ENCODE peak calls at places on chromosome 7, in nine cellular contexts. Z is GM23338; W is stomach; X is PC-9; Q is CD8-positive, alpha-beta T cell; P is fibroblast of pulmonary artery; M is Calu3; U is upper lobe of right lung; G is osteocyte. B is an unnamed sample.

GRCh38 chr7:19623676-19624075 is 85.2 kb downstream of the POLR1F start:
- DNase-seq in Q (no peak), G (no peak), U (no peak), P (peak), W (no peak), Z (no peak), X (peak), M (no peak), B (no peak)

GRCh38 chr7:4633012-4633411 is 49.1 kb upstream of the FOXK1 start:
- DNase-seq in W (no peak), X (no peak), M (peak), U (no peak), Q (no peak), P (peak), G (no peak), Z (peak), B (no peak)

GRCh38 chr7:38105874-38106483 is 72.1 kb upstream of the STARD3NL start:
- DNase-seq in M (peak), W (no peak), U (no peak), Q (peak), P (peak), Z (peak), X (peak), G (no peak), B (no peak)

GRCh38 chr7:96026006-96026405 is 253.7 kb downstream of the DYNC1I1 start:
- DNase-seq in U (no peak), W (no peak), P (no peak), M (no peak), Z (no peak), Q (no peak), X (no peak), G (no peak), B (no peak)

GRCh38 chr7:153413540-153414287 is 638.5 kb upstream of the DPP6 start:
- DNase-seq in U (no peak), Z (no peak), W (no peak), X (no peak), Q (no peak), G (no peak), M (no peak), P (no peak), B (no peak)

GRCh38 chr7:125606661-125607060 is 677.0 kb upstream of the POT1 start:
- DNase-seq in G (no peak), Q (no peak), X (no peak), W (no peak), P (no peak), U (no peak), Z (no peak), M (no peak), B (no peak)

GRCh38 chr7:28630350-28630749 is 218.0 kb downstream of the CREB5 start:
- DNase-seq in X (no peak), Q (no peak), G (no peak), U (no peak), W (no peak), Z (no peak), M (no peak), P (no peak), B (no peak)

GRCh38 chr7:139362302-139362701 is 2.6 kb downstream of the LUC7L2 start:
- DNase-seq in M (no peak), X (no peak), P (peak), W (no peak), U (no peak), G (no peak), Z (peak), Q (no peak), B (no peak)

GRCh38 chr7:16098585-16099179 is 322.7 kb downstream of the CRPPA start:
- DNase-seq in P (peak), W (no peak), G (no peak), U (no peak), Z (peak), M (peak), Q (no peak), X (peak), B (no peak)

GRCh38 chr7:81402227-81402626 is 367.6 kb downstream of the HGF start:
- DNase-seq in Q (no peak), G (no peak), P (peak), W (no peak), M (no peak), Z (no peak), U (no peak), X (no peak), B (no peak)

GRCh38 chr7:150368884-150369739 is 490 bp downstream of the REPIN1 start:
- DNase-seq in W (peak), P (peak), Q (peak), X (peak), M (peak), Z (peak), G (no peak), U (peak), B (peak)

GRCh38 chr7:81007053-81007452 is 88.2 kb upstream of the SEMA3C start:
- DNase-seq in G (no peak), U (no peak), M (no peak), P (peak), W (no peak), X (no peak), Q (no peak), Z (no peak), B (no peak)

GRCh38 chr7:134750083-134751062 is 29.1 kb upstream of the CALD1 start:
- DNase-seq in X (no peak), Q (peak), P (peak), W (peak), G (no peak), M (peak), Z (peak), U (no peak), B (peak)

GRCh38 chr7:47688311-47689100 is 106.6 kb upstream of the TNS3 start:
- DNase-seq in Q (no peak), X (peak), Z (no peak), U (no peak), M (no peak), W (no peak), P (no peak), G (no peak), B (no peak)

GRCh38 chr7:24123061-24123460 is 160.9 kb upstream of the NPY start:
- DNase-seq in U (no peak), Q (no peak), X (no peak), Z (peak), M (no peak), P (no peak), G (no peak), W (no peak), B (no peak)

GRCh38 chr7:142301923-142302550 is 44.2 kb upstream of the PRSS58 start:
- DNase-seq in Z (peak), G (no peak), P (no peak), Q (no peak), X (no peak), U (no peak), W (no peak), M (peak), B (no peak)

GRCh38 chr7:27143950-27144798 is 693 bp upstream of the HOXA5 start:
- DNase-seq in U (no peak), Q (no peak), Z (no peak), X (no peak), G (no peak), W (no peak), M (no peak), P (no peak), B (peak)

GRCh38 chr7:39336457-39336856 is 229.7 kb upstream of the YAE1 start:
- DNase-seq in W (no peak), P (no peak), G (no peak), U (no peak), M (no peak), X (no peak), Z (no peak), Q (no peak), B (no peak)

GRCh38 chr7:73734619-73735525 is 3.7 kb downstream of the ABHD11 start:
- DNase-seq in M (peak), Z (peak), G (peak), Q (peak), U (peak), W (peak), X (peak), P (peak), B (peak)

GRCh38 chr7:75981450-75982305 is 12.7 kb downstream of the TMEM120A start:
- DNase-seq in P (no peak), W (no peak), Z (no peak), G (no peak), Q (no peak), M (no peak), X (no peak), U (peak), B (peak)

GRCh38 chr7:85004402-85004801 is 182.5 kb downstream of the SEMA3D start:
- DNase-seq in M (no peak), P (no peak), W (no peak), Z (no peak), X (no peak), Q (no peak), U (no peak), G (peak), B (no peak)

GRCh38 chr7:74061840-74062539 is 21.6 kb upstream of the LIMK1 start:
- DNase-seq in G (no peak), X (peak), P (peak), U (peak), M (peak), Q (peak), W (peak), Z (no peak), B (peak)

GRCh38 chr7:39651262-39651661 is 27.9 kb downstream of the RALA start:
- DNase-seq in U (no peak), X (no peak), Z (no peak), M (no peak), W (no peak), Q (no peak), P (peak), G (no peak), B (no peak)

GRCh38 chr7:134298902-134299683 is 17.6 kb downstream of the SLC35B4 start:
- DNase-seq in X (no peak), G (no peak), P (no peak), M (no peak), Z (no peak), Q (no peak), W (peak), U (no peak), B (peak)

GRCh38 chr7:32890010-32890552 is 1.5 kb downstream of the KBTBD2 start:
- DNase-seq in P (peak), W (no peak), Q (no peak), M (no peak), U (no peak), G (no peak), X (no peak), Z (no peak), B (no peak)

GRCh38 chr7:120064565-120064964 is 208.4 kb upstream of the KCND2 start:
- DNase-seq in M (no peak), X (no peak), P (peak), Q (no peak), U (no peak), W (no peak), Z (no peak), G (no peak), B (no peak)

GRCh38 chr7:135361788-135362187 is 128.2 kb downstream of the STRA8 start:
- DNase-seq in M (no peak), P (no peak), X (no peak), Q (no peak), W (no peak), Z (peak), U (no peak), G (no peak), B (no peak)

GRCh38 chr7:83677180-83677866 is 28.4 kb upstream of the SEMA3E start:
- DNase-seq in P (peak), X (peak), M (peak), G (peak), Z (no peak), Q (no peak), W (peak), U (no peak), B (peak)

GRCh38 chr7:81367335-81367801 is 402.5 kb downstream of the HGF start:
- DNase-seq in P (peak), U (no peak), G (no peak), X (no peak), M (no peak), Z (no peak), Q (no peak), W (no peak), B (no peak)

GRCh38 chr7:33243319-33243881 is 114.0 kb downstream of the BBS9 start:
- DNase-seq in Q (no peak), X (peak), P (peak), W (no peak), M (peak), G (no peak), U (no peak), Z (peak), B (no peak)

GRCh38 chr7:46076527-46076926 is 155.5 kb upstream of the IGFBP3 start:
- DNase-seq in G (no peak), M (no peak), Q (no peak), W (no peak), X (no peak), U (no peak), P (peak), Z (no peak), B (no peak)

GRCh38 chr7:82559203-82559805 is 115.7 kb upstream of the CACNA2D1 start:
- DNase-seq in P (no peak), W (peak), M (peak), U (no peak), X (peak), Z (peak), G (no peak), Q (no peak), B (no peak)

DNA sequence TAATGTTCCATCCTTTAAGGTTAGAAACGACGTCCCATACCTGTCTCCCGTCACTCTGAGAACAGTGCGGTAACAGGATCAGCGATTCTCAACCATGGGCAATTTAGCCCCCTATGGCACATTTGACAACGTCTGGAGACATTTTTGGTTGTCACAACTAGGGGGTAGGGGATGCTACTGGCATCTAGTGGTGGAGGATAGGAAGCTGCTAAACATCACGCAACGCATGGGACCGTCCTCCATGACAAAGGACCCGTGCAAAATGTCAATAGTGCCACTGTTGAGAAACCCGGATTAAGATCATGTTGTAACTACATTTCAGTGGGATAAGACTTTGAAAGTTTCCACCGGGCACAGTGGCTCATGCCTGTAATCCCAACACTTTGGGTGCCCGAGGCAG is 5.0 kb upstream of the PAXIP1 start:
- DNase-seq in X (no peak), M (no peak), W (no peak), U (no peak), P (peak), Z (peak), Q (peak), G (no peak), B (no peak)
- TF ChIP-seq CTCF in X (no peak), M (no peak), W (no peak), U (peak), P (peak), Z (peak), Q (no peak), G (peak), B (no peak)

DNA sequence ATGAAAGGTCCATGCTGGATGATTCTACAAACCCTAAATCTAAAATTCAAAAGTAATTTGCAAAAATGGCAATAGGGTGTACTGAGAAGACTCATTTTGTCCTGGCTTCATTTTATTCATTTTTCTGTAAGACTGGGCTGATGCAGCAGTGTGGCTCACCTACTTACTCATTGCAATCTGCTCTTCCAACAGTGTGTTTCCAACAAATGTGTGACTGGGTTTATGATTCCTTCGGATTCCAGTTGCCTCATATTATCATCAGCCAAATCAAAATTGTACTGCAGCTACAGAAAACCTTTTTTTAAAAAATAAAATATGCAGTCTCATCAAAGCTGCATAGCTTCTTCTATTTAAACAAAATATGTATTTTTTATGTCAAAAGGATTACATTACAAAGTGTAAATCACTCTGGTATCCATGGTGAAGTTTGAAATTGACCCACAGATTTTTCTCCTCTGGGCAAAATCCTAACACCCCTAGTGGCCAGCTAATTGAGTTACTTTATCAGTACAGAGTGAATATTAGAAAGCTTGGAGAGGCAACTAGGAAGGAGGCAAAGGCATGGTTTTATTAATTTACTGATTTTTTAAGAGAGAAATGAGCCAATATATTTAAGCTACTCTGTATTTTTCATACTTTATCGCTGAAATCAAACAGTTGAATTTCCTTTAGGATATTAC is 390.3 kb downstream of the MAGI2 start:
- DNase-seq in X (no peak), Z (peak), G (no peak), P (no peak), M (no peak), W (no peak), U (no peak), Q (no peak), B (no peak)
- TF ChIP-seq CTCF in X (no peak), Z (no peak), G (no peak), P (peak), M (no peak), W (no peak), U (no peak), Q (no peak), B (no peak)

GRCh38 chr7:92834661-92835139 is 1.7 kb downstream of the CDK6 start:
- DNase-seq in X (no peak), M (peak), G (no peak), W (peak), Q (no peak), U (peak), Z (peak), P (no peak), B (peak)

GRCh38 chr7:92832623-92833023 is 3.8 kb downstream of the CDK6 start:
- DNase-seq in G (no peak), M (no peak), U (no peak), W (no peak), X (no peak), Z (no peak), P (no peak), Q (no peak), B (no peak)

GRCh38 chr7:92833024-92833765 is 3.2 kb downstream of the CDK6 start:
- DNase-seq in X (peak), P (peak), Z (peak), M (peak), Q (peak), U (peak), G (peak), W (peak), B (peak)

GRCh38 chr7:92835140-92835850 is 1.1 kb downstream of the CDK6 start:
- DNase-seq in X (peak), W (peak), G (no peak), U (peak), M (peak), Z (peak), P (peak), Q (peak), B (peak)

GRCh38 chr7:92833766-92834605 is 2.4 kb downstream of the CDK6 start:
- DNase-seq in Z (peak), U (peak), Q (peak), P (peak), G (peak), M (peak), X (peak), W (peak), B (peak)
- TF ChIP-seq CTCF in Z (peak), U (peak), Q (no peak), P (peak), G (no peak), M (no peak), X (no peak), W (no peak), B (peak)

DNA sequence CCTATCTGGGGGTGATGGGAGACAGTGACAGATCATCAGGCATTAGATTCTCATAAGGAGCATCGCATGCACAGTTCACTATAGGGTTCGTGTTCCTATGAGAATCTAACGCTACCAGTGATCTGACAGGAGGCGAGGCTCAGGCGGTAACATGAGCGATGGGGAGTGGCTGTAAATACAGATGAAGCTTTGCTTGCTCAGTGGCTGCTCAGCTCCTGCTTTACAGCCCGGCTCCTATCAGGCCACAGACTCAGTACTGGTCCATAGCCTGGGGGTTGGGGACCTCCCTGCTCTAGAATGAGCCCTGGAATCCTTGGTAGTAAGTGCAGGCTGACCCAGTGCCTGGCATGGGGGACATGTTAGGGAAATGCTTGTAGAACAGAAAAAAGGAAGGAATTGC is 426.0 kb downstream of the TYW1 start:
- DNase-seq in W (no peak), X (no peak), P (no peak), G (no peak), Q (no peak), Z (no peak), M (no peak), U (no peak), B (no peak)
- TF ChIP-seq CTCF in W (no peak), X (no peak), P (no peak), G (no peak), Q (no peak), Z (no peak), M (no peak), U (no peak), B (no peak)

GRCh38 chr7:117666689-117667088 is 186.9 kb downstream of the CFTR start:
- DNase-seq in W (no peak), X (no peak), U (no peak), G (no peak), P (no peak), Z (no peak), Q (no peak), M (no peak), B (no peak)

GRCh38 chr7:117667456-117667855 is 187.6 kb downstream of the CFTR start:
- DNase-seq in Q (no peak), U (no peak), P (peak), M (no peak), G (no peak), W (no peak), Z (no peak), X (no peak), B (peak)

GRCh38 chr7:117665393-117665792 is 185.6 kb downstream of the CFTR start:
- DNase-seq in W (no peak), G (no peak), Q (no peak), M (no peak), P (peak), X (no peak), Z (no peak), U (no peak), B (no peak)

GRCh38 chr7:117664047-117664446 is 184.2 kb downstream of the CFTR start:
- DNase-seq in X (no peak), Q (no peak), U (no peak), W (no peak), G (no peak), M (no peak), P (no peak), Z (no peak), B (no peak)

DNA sequence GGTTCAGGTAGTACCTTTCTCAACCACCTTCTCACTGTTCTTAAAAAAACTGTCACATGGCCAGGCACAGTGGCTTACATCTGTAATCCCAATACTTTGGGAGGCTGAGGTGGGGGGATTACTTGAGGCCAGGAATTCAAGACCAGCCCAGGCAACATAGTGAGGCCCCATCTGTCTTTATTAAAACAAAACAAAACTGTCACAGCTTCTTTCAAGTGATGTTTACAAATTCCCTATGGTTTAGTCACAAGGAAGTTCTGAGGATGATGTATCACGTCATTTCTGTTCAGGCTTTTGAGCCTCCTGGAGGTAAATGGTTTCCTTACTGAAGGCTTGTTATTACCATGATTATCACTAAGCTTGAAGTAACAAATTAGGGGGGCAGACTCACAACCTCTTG is 186.2 kb downstream of the CFTR start:
- DNase-seq in U (no peak), W (no peak), X (peak), G (no peak), Z (no peak), P (peak), M (no peak), Q (no peak), B (peak)
- TF ChIP-seq CTCF in U (no peak), W (no peak), X (no peak), G (no peak), Z (no peak), P (no peak), M (no peak), Q (no peak), B (no peak)

GRCh38 chr7:107643407-107643806 is 17.2 kb upstream of the SLC26A4 start:
- DNase-seq in M (no peak), W (no peak), U (no peak), G (no peak), Z (peak), X (no peak), Q (no peak), P (peak), B (no peak)
- TF ChIP-seq CTCF in M (no peak), W (no peak), U (no peak), G (no peak), Z (peak), X (peak), Q (no peak), P (peak), B (no peak)